ENCODE peak calls at places on chromosomes 11 and 22, in six cellular contexts. C, X, W, N, O and P are unnamed samples.
A peak's percentile ranks its signal among the peaks of the same experiment; 100 is the strongest.

GRCh38 chr11:10588904-10589303 is 20.4 kb upstream of the LYVE1 start:
- DNase-seq in W (no peak), C (no peak), X (no peak), N (no peak), O (no peak), P (no peak)

GRCh38 chr11:59137190-59137589 is 5.5 kb upstream of the FAM111A start:
- DNase-seq in O (no peak), X (no peak), N (no peak), W (no peak), C (no peak), P (no peak)

GRCh38 chr11:134243913-134244312 is 9.2 kb downstream of the THYN1 start:
- DNase-seq in W (no peak), C (no peak), X (no peak), O (no peak), N (no peak), P (no peak)

GRCh38 chr11:107385361-107385982 is 72.2 kb downstream of the CWF19L2 start:
- DNase-seq in O (no peak), C (no peak), X (no peak), N (no peak), W (no peak), P (no peak)

GRCh38 chr11:126148317-126148716 is 63.1 kb downstream of the RPUSD4 start:
- DNase-seq in N (no peak), W (no peak), O (no peak), C (no peak), X (no peak), P (no peak)

GRCh38 chr11:118790357-118791014 is 478 bp downstream of the DDX6 start:
- DNase-seq in C (peak; percentile 71), X (peak; percentile 65), O (peak; percentile 81), W (peak; percentile 45), N (peak; percentile 85), P (no peak)

GRCh38 chr11:621838-622237 is 2.9 kb downstream of the CDHR5 start:
- DNase-seq in N (no peak), C (no peak), O (no peak), W (no peak), X (no peak), P (no peak)

GRCh38 chr22:45564349-45565030 is 61.8 kb downstream of the FBLN1 start:
- DNase-seq in O (no peak), W (no peak), C (no peak), X (no peak), N (no peak), P (no peak)

GRCh38 chr11:130390071-130390758 is 38.2 kb downstream of the ADAMTS8 start:
- DNase-seq in N (no peak), C (peak; percentile 27), X (no peak), O (no peak), W (no peak), P (peak; percentile 54)

GRCh38 chr11:37364246-37364839 is 766.3 kb upstream of the RAG2 start:
- DNase-seq in W (no peak), O (no peak), N (no peak), X (no peak), C (no peak), P (no peak)

GRCh38 chr11:1271002-1271401 is 38.4 kb downstream of the TOLLIP start:
- DNase-seq in O (no peak), W (no peak), N (no peak), X (no peak), C (no peak), P (no peak)

GRCh38 chr11:75474878-75475766 is 42.1 kb upstream of the KLHL35 start:
- DNase-seq in C (peak; percentile 90), N (no peak), X (peak; percentile 69), W (peak; percentile 52), O (peak; percentile 81), P (no peak)

GRCh38 chr11:120793150-120793549 is 230.8 kb upstream of the TBCEL start:
- DNase-seq in W (no peak), N (no peak), X (no peak), O (no peak), C (no peak), P (no peak)

GRCh38 chr11:250740-251299 is 14.0 kb downstream of the PSMD13 start:
- DNase-seq in O (peak; percentile 73), N (peak; percentile 71), W (peak; percentile 70), C (peak; percentile 74), X (peak; percentile 77), P (no peak)

GRCh38 chr11:2385156-2386151 is 8.3 kb downstream of the CD81 start:
- DNase-seq in N (no peak), W (no peak), O (no peak), C (no peak), X (no peak), P (no peak)

GRCh38 chr11:27688076-27688475 is 12.2 kb downstream of the BDNF start:
- DNase-seq in N (no peak), C (peak; percentile 24), O (peak; percentile 60), W (no peak), X (no peak), P (no peak)

GRCh38 chr22:29320546-29320945 is 5.0 kb upstream of the RASL10A start:
- DNase-seq in C (no peak), W (no peak), N (no peak), X (no peak), O (no peak), P (no peak)

GRCh38 chr11:27882066-27882697 is 181.9 kb upstream of the BDNF start:
- DNase-seq in C (no peak), W (no peak), O (no peak), N (no peak), X (no peak), P (no peak)

GRCh38 chr22:43185860-43186261 is 1.1 kb downstream of the TTLL12 start:
- DNase-seq in X (no peak), W (no peak), C (no peak), O (peak; percentile 34), N (peak; percentile 79), P (no peak)

GRCh38 chr11:20203836-20204235 is 43.6 kb upstream of the DBX1 start:
- DNase-seq in C (no peak), N (no peak), W (no peak), X (no peak), O (no peak), P (no peak)

GRCh38 chr11:20208622-20209090 is 48.4 kb upstream of the DBX1 start:
- DNase-seq in W (no peak), X (no peak), N (no peak), C (no peak), O (peak; percentile 93), P (no peak)

GRCh38 chr11:20207781-20208621 is 47.7 kb upstream of the DBX1 start:
- DNase-seq in O (peak; percentile 74), W (no peak), C (no peak), X (peak; percentile 49), N (no peak), P (no peak)

GRCh38 chr11:20201231-20201630 is 41.0 kb upstream of the DBX1 start:
- DNase-seq in N (no peak), X (no peak), W (no peak), O (no peak), C (no peak), P (no peak)

GRCh38 chr11:20205807-20206206 is 45.5 kb upstream of the DBX1 start:
- DNase-seq in N (no peak), O (no peak), X (no peak), C (no peak), W (no peak), P (no peak)
- H3K27me3 ChIP-seq in N (peaks cover 29% of the 10 kb centered on the region), O (peaks cover 55% of the 10 kb centered on the region), X (peaks cover 62% of the 10 kb centered on the region), C (no peaks in the 10 kb centered on the region), W (peaks cover 13% of the 10 kb centered on the region), P (peaks cover 9% of the 10 kb centered on the region)

GRCh38 chr11:47864910-47865309 is 16.8 kb upstream of the NUP160 start:
- DNase-seq in C (no peak), N (no peak), W (no peak), X (no peak), O (no peak), P (no peak)
- H3K4me3 ChIP-seq in C (no peak overlapping the region), N (peak overlapping the region; percentile 5), W (no peak overlapping the region), X (no peak overlapping the region), O (no peak overlapping the region), P (no peak overlapping the region)

DNA sequence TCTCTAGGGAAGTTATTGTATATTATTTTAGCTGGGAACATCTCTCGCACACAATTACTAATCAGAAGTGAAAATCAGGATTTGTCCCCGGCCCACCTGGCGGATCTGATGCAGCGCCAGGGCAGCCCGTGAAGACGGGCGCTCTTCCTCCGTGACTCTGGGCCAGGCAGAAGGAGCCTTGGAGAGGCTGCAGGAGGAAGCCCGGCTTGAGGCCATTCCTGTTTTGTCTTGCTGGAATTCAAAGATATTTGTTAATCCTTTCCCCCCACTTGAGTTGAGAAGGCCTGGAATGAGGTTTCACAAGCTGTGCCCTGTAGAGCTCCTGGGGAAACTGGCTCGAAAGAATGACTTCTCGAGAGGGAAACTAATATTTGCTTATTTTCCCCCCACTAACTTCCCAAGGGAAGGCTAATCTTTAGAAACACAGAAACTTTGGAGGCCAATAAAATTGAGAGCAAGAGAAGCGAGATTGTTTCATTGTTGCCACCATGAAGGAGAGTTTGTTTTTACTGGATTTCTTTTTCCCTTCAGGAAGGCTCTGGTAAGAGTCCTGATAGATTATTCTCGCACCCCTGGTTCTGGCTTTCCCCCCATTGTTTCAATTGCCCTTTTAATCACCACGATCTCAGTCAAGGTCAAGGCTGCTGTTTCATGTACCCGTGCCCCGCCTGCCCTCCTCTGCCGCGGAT is 92.8 kb upstream of the SEPTIN5 start:
- DNase-seq in N (no peak), X (no peak), W (no peak), C (no peak), O (peak; percentile 76), P (no peak)
- H3K27me3 ChIP-seq in N (peaks cover 64% of the 10 kb centered on the region), X (no peaks in the 10 kb centered on the region), W (peaks cover 7% of the 10 kb centered on the region), C (no peaks in the 10 kb centered on the region), O (no peaks in the 10 kb centered on the region), P (no peaks in the 10 kb centered on the region)

DNA sequence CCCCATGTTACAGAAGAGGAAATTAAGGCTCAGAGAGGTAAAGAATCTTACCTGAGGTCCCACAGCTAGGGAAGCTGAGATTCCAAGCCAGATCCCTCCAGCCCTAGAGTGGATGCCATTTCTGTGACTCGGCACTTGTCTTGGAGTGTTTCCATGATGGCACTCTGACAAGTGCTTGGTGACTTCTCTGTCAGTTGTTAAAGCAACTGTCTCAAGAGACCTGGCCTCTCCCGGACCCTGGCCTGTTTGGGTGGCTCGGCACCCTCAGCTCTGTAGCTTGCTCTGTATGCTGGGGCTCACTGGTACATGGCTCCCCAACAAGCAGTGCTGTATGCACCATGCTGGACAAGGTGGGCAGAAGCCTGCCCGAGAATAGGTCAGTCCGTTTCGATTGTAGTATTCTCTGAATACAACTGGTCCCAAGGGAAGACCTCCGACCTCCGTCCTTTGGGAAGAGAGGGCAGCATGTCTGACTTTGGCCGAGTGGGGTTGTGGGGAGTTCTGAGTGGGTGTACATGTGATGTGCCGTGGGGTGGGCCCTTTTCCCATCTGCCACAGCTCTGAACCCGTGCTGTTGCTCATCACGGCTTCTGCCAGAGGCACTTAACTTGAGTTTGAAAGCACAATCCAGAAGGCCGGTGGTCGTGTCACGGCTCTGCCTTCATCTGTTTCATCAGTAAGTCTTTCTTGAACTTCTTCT is 12.4 kb downstream of the ACO2 start:
- DNase-seq in N (peak; percentile 87), X (no peak), C (no peak), W (no peak), O (no peak), P (peak; percentile 4)
- H3K4me3 ChIP-seq in N (no peak overlapping the region), X (no peak overlapping the region), C (no peak overlapping the region), W (no peak overlapping the region), O (no peak overlapping the region), P (no peak overlapping the region)